ENCODE peak calls at places on chromosome 12, in seven cellular contexts. J is nephron progenitor cell, F is fibroblast of the aortic adventitia, N is mucosa of descending colon, U is prostate gland, L is ovary, X is WERI-Rb-1. M is an unnamed sample.

GRCh38 chr12:16593546-16593945 is 12.4 kb downstream of the LMO3 start:
- DNase-seq in J (no peak), F (no peak), N (no peak), U (no peak), L (no peak), X (no peak), M (no peak)

GRCh38 chr12:6869049-6870021 is 2.0 kb downstream of the TPI1 start:
- DNase-seq in J (peak), F (peak), N (peak), U (peak), L (peak), X (peak), M (peak)

GRCh38 chr12:47188576-47189441 is 109.0 kb upstream of the AMIGO2 start:
- DNase-seq in J (no peak), F (peak), N (no peak), U (no peak), L (no peak), X (no peak), M (no peak)

GRCh38 chr12:38664661-38665269 is 240.6 kb downstream of the CPNE8 start:
- DNase-seq in J (no peak), F (peak), N (no peak), U (no peak), L (no peak), X (peak), M (no peak)

GRCh38 chr12:132614861-132615578 is 3.6 kb upstream of the P2RX2 start:
- DNase-seq in J (peak), F (peak), N (peak), U (peak), L (peak), X (peak), M (peak)

GRCh38 chr12:4987076-4987775 is 56.5 kb upstream of the KCNA5 start:
- DNase-seq in J (no peak), F (no peak), N (no peak), U (no peak), L (no peak), X (no peak), M (no peak)

GRCh38 chr12:70487440-70487839 is 121.3 kb downstream of the KCNMB4 start:
- DNase-seq in J (no peak), F (no peak), N (no peak), U (no peak), L (no peak), X (no peak), M (no peak)

GRCh38 chr12:2854669-2855453 is 2.0 kb downstream of the TEX52 start:
- DNase-seq in J (no peak), F (no peak), N (peak), U (no peak), L (no peak), X (no peak), M (no peak)

GRCh38 chr12:124322271-124322998 is 27.5 kb downstream of the RFLNA start:
- DNase-seq in J (no peak), F (peak), N (no peak), U (no peak), L (no peak), X (no peak), M (no peak)

GRCh38 chr12:130186631-130187269 is 24.5 kb downstream of the FZD10 start:
- DNase-seq in J (no peak), F (no peak), N (no peak), U (no peak), L (no peak), X (no peak), M (no peak)

GRCh38 chr12:131506426-131506825 is 204.5 kb upstream of the SFSWAP start:
- DNase-seq in J (no peak), F (no peak), N (no peak), U (no peak), L (no peak), X (no peak), M (no peak)

GRCh38 chr12:16939871-16940306 is 333.9 kb upstream of the LMO3 start:
- DNase-seq in J (peak), F (peak), N (peak), U (no peak), L (no peak), X (peak), M (no peak)

GRCh38 chr12:76284816-76285750 is 63.1 kb downstream of the BBS10 start:
- DNase-seq in J (no peak), F (peak), N (no peak), U (no peak), L (no peak), X (no peak), M (no peak)

GRCh38 chr12:46903058-46903457 is 77.3 kb upstream of the SLC38A4 start:
- DNase-seq in J (no peak), F (no peak), N (no peak), U (no peak), L (no peak), X (no peak), M (no peak)

GRCh38 chr12:70638639-70639349 is 1.6 kb upstream of the PTPRB start:
- DNase-seq in J (no peak), F (no peak), N (no peak), U (no peak), L (no peak), X (no peak), M (no peak)

GRCh38 chr12:14403711-14404164 is 38.3 kb downstream of the ATF7IP start:
- DNase-seq in J (no peak), F (peak), N (no peak), U (no peak), L (no peak), X (no peak), M (no peak)

GRCh38 chr12:72448089-72448488 is 175.9 kb downstream of the TRHDE start:
- DNase-seq in J (no peak), F (no peak), N (no peak), U (no peak), L (no peak), X (no peak), M (no peak)

GRCh38 chr12:130714591-130715149 is 1.4 kb downstream of the RIMBP2 start:
- DNase-seq in J (peak), F (no peak), N (no peak), U (no peak), L (peak), X (peak), M (no peak)

GRCh38 chr12:12265571-12266388 is 1.1 kb downstream of the LRP6 start:
- DNase-seq in J (no peak), F (peak), N (no peak), U (peak), L (no peak), X (no peak), M (no peak)

GRCh38 chr12:57340104-57340503 is 89.1 kb upstream of the STAC3 start:
- DNase-seq in J (peak), F (peak), N (no peak), U (peak), L (peak), X (no peak), M (no peak)

GRCh38 chr12:2537868-2538541 is 256.8 kb upstream of the FKBP4 start:
- DNase-seq in J (no peak), F (no peak), N (no peak), U (no peak), L (no peak), X (peak), M (no peak)

GRCh38 chr12:104182144-104182543 is 33.4 kb upstream of the TXNRD1 start:
- DNase-seq in J (no peak), F (peak), N (no peak), U (peak), L (peak), X (no peak), M (no peak)

GRCh38 chr12:52020539-52021336 is 14.0 kb downstream of the TAMALIN start:
- DNase-seq in J (peak), F (peak), N (no peak), U (no peak), L (peak), X (peak), M (peak)

GRCh38 chr12:114672817-114673168 is 11.2 kb downstream of the TBX3 start:
- DNase-seq in J (no peak), F (no peak), N (no peak), U (no peak), L (no peak), X (no peak), M (no peak)

GRCh38 chr12:130483616-130484180 is 146.0 kb downstream of the PIWIL1 start:
- DNase-seq in J (no peak), F (no peak), N (no peak), U (no peak), L (no peak), X (no peak), M (no peak)

GRCh38 chr12:108638141-108638823 is 4.6 kb upstream of the SELPLG start:
- DNase-seq in J (peak), F (no peak), N (no peak), U (no peak), L (peak), X (no peak), M (no peak)

GRCh38 chr12:14871886-14872285 is 13.8 kb downstream of the MGP start:
- DNase-seq in J (no peak), F (no peak), N (no peak), U (no peak), L (no peak), X (no peak), M (no peak)

GRCh38 chr12:42382013-42382696 is 56.2 kb downstream of the PPHLN1 start:
- DNase-seq in J (no peak), F (peak), N (no peak), U (no peak), L (no peak), X (no peak), M (no peak)

GRCh38 chr12:27696864-27697564 is 767 bp downstream of the REP15 start:
- DNase-seq in J (no peak), F (no peak), N (no peak), U (no peak), L (no peak), X (no peak), M (no peak)

GRCh38 chr12:93127582-93128331 is 198.7 kb upstream of the EEA1 start:
- DNase-seq in J (no peak), F (peak), N (no peak), U (peak), L (peak), X (no peak), M (no peak)
- TF ChIP-seq CTCF in J (no peak), F (peak), N (no peak), U (peak), L (peak), X (no peak), M (no peak)

DNA sequence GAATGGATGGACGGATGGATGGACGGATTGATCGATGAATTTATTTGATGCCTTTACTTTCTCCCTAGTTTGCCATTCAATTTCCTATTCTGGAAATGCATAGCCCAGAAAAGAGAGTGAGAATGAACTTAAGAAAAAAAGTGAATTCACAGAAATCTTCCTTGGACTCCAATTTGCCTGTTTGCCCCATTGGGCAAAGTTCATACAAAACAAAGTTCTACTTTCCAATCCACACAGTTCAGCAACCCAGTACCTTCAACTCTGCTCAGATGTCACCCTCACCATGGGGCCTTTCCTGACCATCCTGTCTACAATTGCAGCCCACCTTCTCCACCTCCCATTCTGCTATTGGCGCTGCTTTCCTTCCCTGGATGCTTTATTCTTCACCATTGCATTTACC is 8.2 kb upstream of the NUAK1 start:
- DNase-seq in J (no peak), F (no peak), N (no peak), U (no peak), L (no peak), X (no peak), M (no peak)
- TF ChIP-seq CTCF in J (no peak), F (no peak), N (no peak), U (no peak), L (no peak), X (no peak), M (no peak)

GRCh38 chr12:113221181-113221996 is at the start of gene TPCN1:
- DNase-seq in J (peak), F (peak), N (peak), U (peak), L (peak), X (peak), M (peak)
- TF ChIP-seq CTCF in J (no peak), F (peak), N (no peak), U (peak), L (peak), X (no peak), M (no peak)

DNA sequence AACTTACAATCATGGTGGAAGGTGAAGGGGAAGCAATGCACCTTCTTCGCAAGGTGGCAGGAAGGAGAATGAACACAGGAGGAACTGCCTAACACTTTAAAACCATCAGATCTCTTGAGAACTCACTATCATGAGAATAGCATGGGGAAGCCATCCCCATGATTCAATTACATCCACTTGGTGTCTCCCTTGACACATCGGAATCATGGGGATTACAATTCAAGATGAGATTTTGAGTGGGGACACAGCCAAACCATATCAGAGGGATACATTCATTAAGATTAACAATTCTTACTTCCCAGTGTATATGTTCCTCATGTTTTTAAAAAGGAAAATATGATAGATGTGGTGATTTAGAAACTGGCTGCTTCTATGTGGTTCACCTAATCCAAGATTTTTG is 117.9 kb downstream of the PDE3A start:
- DNase-seq in J (no peak), F (no peak), N (no peak), U (no peak), L (no peak), X (no peak), M (no peak)
- TF ChIP-seq CTCF in J (no peak), F (no peak), N (no peak), U (no peak), L (no peak), X (no peak), M (no peak)